ENCODE peak calls at places on chromosomes 11 and 22, in seven cellular contexts. M, T, G, L, A, W and C are unnamed samples.

GRCh38 chr11:17574799-17575144 is 27.7 kb downstream of the OTOG start:
- DNase-seq in G (no peak), L (no peak), A (peak; percentile 27), W (no peak), T (no peak), M (no peak), C (no peak)

GRCh38 chr22:45993143-45993692 is 16.3 kb upstream of the WNT7B start:
- DNase-seq in G (no peak), L (no peak), A (no peak), W (no peak), T (no peak), M (no peak), C (no peak)

GRCh38 chr22:20437253-20438065 is at the start of gene SCARF2:
- DNase-seq in G (no peak), L (peak; percentile 73), W (no peak), T (peak; percentile 57), M (no peak), A (peak; percentile 86), C (no peak)

GRCh38 chr22:32951807-32952153 is 106.4 kb downstream of the SYN3 start:
- DNase-seq in W (no peak), T (no peak), M (no peak), G (no peak), L (no peak), A (no peak), C (no peak)

GRCh38 chr11:37442576-37442975 is 844.5 kb upstream of the RAG2 start:
- DNase-seq in L (no peak), G (no peak), M (no peak), W (no peak), A (no peak), T (no peak), C (no peak)

GRCh38 chr11:8368772-8369171 is 105.1 kb upstream of the LMO1 start:
- DNase-seq in M (no peak), W (no peak), A (no peak), T (no peak), L (no peak), G (no peak), C (no peak)

GRCh38 chr22:18971321-18971751 is 35.2 kb upstream of the PRODH start:
- DNase-seq in A (no peak), G (no peak), M (no peak), L (no peak), W (no peak), T (no peak), C (no peak)

GRCh38 chr11:118411523-118411922 is 10.1 kb downstream of the ATP5MG start:
- DNase-seq in T (no peak), W (no peak), G (no peak), M (no peak), A (no peak), L (no peak), C (no peak)

GRCh38 chr11:57083641-57084385 is 95.1 kb downstream of the OR5AK2 start:
- DNase-seq in G (no peak), W (no peak), T (no peak), M (no peak), A (no peak), L (no peak), C (no peak)